ENCODE peak calls at places on chromosomes 6 and 20, in four cellular contexts. H, W, R and T are unnamed samples.

GRCh38 chr20:63696311-63696627 is 183 bp upstream of the TNFRSF6B start:
- DNase-seq in W (no peak), H (no peak), R (no peak), T (peak; percentile 65)

GRCh38 chr6:81169166-81169565 is 583.3 kb downstream of the TENT5A start:
- DNase-seq in W (no peak), R (no peak), H (no peak), T (no peak)

GRCh38 chr20:24664266-24664986 is 195.0 kb downstream of the SYNDIG1 start:
- DNase-seq in H (no peak), R (no peak), W (no peak), T (no peak)

GRCh38 chr6:137160763-137161162 is 12.7 kb downstream of the IL22RA2 start:
- DNase-seq in R (no peak), W (no peak), H (no peak), T (no peak)

GRCh38 chr6:138529510-138529909 is 30.2 kb upstream of the NHSL1 start:
- DNase-seq in H (no peak), W (no peak), R (no peak), T (no peak)

GRCh38 chr6:135088818-135089809 is 34.5 kb upstream of the HBS1L start:
- DNase-seq in R (peak; percentile 63), H (peak; percentile 57), W (peak; percentile 25), T (no peak)

GRCh38 chr6:52352239-52353008 is 9.5 kb upstream of the PAQR8 start:
- DNase-seq in H (no peak), W (peak; percentile 98), R (peak; percentile 79), T (no peak)

GRCh38 chr6:144217264-144217663 is 66.9 kb downstream of the STX11 start:
- DNase-seq in W (peak; percentile 30), H (no peak), R (no peak), T (no peak)

GRCh38 chr6:161417712-161418457 is 144.0 kb upstream of the AGPAT4 start:
- DNase-seq in R (no peak), H (no peak), W (no peak), T (no peak)

GRCh38 chr6:156942266-156942665 is 165.1 kb downstream of the ARID1B start:
- DNase-seq in W (no peak), H (no peak), R (no peak), T (peak; percentile 48)

GRCh38 chr6:6781172-6781876 is 192.8 kb downstream of the LY86 start:
- DNase-seq in H (no peak), W (no peak), R (no peak), T (no peak)

GRCh38 chr6:161444966-161445799 is 171.3 kb upstream of the AGPAT4 start:
- DNase-seq in H (no peak), W (no peak), R (no peak), T (no peak)

GRCh38 chr6:52620906-52621190 is 44.0 kb upstream of the TRAM2 start:
- DNase-seq in W (no peak), H (no peak), R (no peak), T (no peak)

GRCh38 chr6:6333498-6333897 is 13.0 kb upstream of the F13A1 start:
- DNase-seq in R (no peak), H (no peak), W (no peak), T (no peak)

GRCh38 chr6:137116807-137117206 is 56.6 kb downstream of the IL22RA2 start:
- DNase-seq in R (no peak), W (peak; percentile 17), H (no peak), T (no peak)

GRCh38 chr20:45695496-45695895 is 6.3 kb upstream of the WFDC13 start:
- DNase-seq in R (no peak), W (no peak), H (no peak), T (no peak)

GRCh38 chr6:124536792-124537191 is 425.4 kb upstream of the RNF217 start:
- DNase-seq in R (no peak), W (no peak), H (no peak), T (no peak)

GRCh38 chr6:43076093-43076927 is at the start of gene PTK7:
- DNase-seq in R (no peak), W (peak; percentile 74), H (peak; percentile 90), T (peak; percentile 86)

GRCh38 chr6:30657454-30657853 is 10.5 kb downstream of the C6orf136 start:
- DNase-seq in R (no peak), H (no peak), W (no peak), T (no peak)

DNA sequence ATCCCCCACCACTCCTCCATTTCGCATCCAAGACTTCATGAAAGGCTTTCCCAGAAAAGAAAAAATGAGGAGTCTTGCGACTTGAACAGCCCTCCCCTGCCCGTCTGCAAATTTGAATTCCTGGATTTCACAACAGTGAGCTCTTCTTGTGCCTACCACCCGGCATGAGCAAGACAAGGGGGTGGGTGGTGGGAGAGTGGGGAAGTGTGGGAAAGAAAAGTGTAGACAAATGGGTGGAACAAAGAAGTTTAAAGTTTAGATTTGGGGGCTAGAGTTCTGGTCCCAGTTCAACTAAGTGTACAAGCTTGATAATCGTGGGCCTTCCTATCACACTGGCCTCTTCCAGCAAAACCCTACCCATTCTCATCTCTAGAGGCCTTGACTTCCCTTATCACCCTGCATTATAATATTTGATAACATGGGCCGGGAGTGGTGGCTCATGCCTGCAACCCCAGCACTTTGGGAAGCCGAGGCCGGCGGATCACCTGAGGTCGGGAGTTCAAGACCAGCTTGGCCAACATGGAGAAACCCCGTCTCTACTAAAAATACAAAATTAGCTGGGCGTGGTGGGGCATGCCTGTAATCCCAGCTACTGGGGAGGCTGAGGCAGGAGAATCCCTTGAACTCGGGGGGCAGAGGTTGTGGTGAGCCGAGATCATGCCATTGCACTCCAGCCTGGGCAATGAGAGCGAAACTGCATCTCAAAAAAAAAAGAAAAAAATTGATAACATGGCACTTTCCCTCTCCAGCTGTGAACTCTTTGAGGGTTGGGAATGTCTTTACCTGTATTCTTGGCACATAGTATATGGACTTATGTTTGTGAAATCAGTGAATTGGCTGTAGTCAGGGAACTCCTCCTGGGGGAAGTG is 654 bp upstream of the C6orf47 start:
- DNase-seq in W (no peak), H (no peak), R (no peak), T (no peak)
- TF ChIP-seq ATF2 in W (no peak), H (no peak), R (no peak), T (no peak)

DNA sequence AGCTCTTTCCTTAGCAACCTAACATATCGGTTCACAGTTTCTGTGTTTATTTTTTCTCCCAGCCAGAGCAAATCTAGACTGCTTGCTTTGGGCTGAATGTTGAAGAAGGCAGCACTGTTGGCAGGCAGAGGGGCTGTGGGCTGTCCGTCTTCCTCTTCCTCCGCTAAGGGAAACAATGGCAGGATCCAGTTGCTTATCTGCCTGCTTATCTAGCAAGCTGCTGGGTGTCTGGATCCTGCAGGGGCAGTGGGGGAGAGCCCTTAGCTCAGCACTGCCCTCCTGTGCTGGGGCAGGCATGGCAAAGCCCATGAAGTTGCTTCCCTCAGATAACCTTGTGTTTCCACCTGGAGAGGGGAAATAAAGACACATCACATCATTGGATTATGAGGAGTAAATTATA is 92.7 kb upstream of the CD93 start:
- DNase-seq in H (peak; percentile 53), W (no peak), R (no peak), T (no peak)
- TF ChIP-seq TCF7 in H (no peak), W (no peak), R (no peak), T (no peak)

GRCh38 chr20:58069207-58069606 is 159.2 kb downstream of the ANKRD60 start:
- DNase-seq in H (no peak), R (no peak), W (no peak), T (no peak)

GRCh38 chr20:58070664-58071499 is 157.6 kb downstream of the ANKRD60 start:
- DNase-seq in W (no peak), R (no peak), H (no peak), T (no peak)

GRCh38 chr20:58064411-58065010 is 163.9 kb downstream of the ANKRD60 start:
- DNase-seq in H (no peak), R (no peak), W (no peak), T (no peak)

GRCh38 chr20:58069796-58070663 is 158.4 kb downstream of the ANKRD60 start:
- DNase-seq in R (no peak), W (no peak), H (no peak), T (no peak)

GRCh38 chr20:58065508-58066361 is 162.7 kb downstream of the ANKRD60 start:
- DNase-seq in W (no peak), H (no peak), R (no peak), T (no peak)
- TF ChIP-seq ATF2 in W (no peak), H (no peak), R (no peak), T (no peak)

GRCh38 chr20:17845701-17846475 is 122.7 kb downstream of the SNX5 start:
- DNase-seq in H (no peak), R (no peak), W (peak; percentile 76), T (no peak)

GRCh38 chr20:17844549-17845298 is 123.9 kb downstream of the SNX5 start:
- DNase-seq in H (no peak), W (no peak), R (no peak), T (no peak)

GRCh38 chr20:17841751-17842191 is 126.8 kb downstream of the SNX5 start:
- DNase-seq in H (no peak), W (no peak), R (no peak), T (no peak)

GRCh38 chr20:17844133-17844429 is 124.5 kb downstream of the SNX5 start:
- DNase-seq in W (no peak), R (no peak), H (no peak), T (no peak)

DNA sequence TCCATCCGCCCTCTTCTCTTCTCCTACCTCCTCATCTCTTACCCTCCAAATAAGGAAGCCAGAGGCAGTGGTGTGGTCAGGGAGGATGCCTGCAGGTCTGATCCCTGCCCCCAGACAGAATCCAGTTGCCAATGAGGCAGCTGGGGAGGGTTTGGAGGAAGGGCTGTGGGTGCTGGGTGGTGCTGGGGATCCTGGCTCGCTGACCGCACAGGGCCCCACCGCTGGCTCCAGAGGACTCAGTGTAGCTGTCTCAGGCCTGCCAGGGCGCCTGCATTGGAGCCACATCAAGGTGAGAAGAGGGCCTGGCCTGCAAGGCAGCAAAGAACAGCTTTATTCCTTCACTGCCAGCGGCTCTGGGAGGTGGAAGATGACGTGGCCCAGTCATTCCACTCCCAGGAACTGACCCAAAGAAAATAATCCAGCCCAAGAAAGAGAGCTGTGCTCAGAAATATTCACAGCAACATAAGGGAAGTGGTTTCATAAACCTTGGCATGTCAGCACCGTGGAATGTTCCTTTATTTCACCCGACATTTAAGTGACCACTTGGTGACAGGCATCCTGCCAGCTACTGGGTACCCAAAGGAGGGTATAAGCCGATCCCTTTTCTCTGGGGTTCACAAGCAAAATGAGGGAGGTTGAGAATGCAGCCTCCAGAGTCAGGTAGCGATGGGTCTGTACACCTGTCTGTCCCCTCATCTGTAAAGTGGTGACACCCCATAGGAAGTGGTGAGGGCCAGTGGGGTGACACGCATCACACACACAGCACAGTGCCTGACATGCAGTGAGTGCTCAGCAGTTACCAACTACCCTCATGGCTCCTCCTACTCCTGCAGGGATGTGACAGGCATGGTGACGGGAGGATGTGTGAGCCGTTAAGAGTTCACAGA is 125.1 kb downstream of the SNX5 start:
- DNase-seq in R (no peak), W (no peak), H (no peak), T (no peak)
- TF ChIP-seq TCF7 in R (no peak), W (no peak), H (no peak), T (no peak)